ENCODE peak calls at places on chromosome 9, in six cellular contexts. E, W, N, I, O and S are unnamed samples. For H3K36me3, the result is how much of the 10 kb centered on the place peaks cover.

GRCh38 chr9:101466863-101467262 is 31.3 kb upstream of the ALDOB start:
- DNase-seq in N (no peak), O (no peak), I (no peak), W (no peak), E (no peak), S (no peak)

GRCh38 chr9:33044677-33045282 is 19.7 kb downstream of the DNAJA1 start:
- DNase-seq in W (peak), E (no peak), I (no peak), N (peak), O (no peak), S (peak)

GRCh38 chr9:29691758-29692407 is 2118.6 kb upstream of the C9orf72 start:
- DNase-seq in W (peak), E (no peak), N (no peak), O (peak), I (no peak), S (no peak)

GRCh38 chr9:123407537-123407828 is 51.5 kb downstream of the CRB2 start:
- DNase-seq in N (no peak), W (no peak), I (no peak), O (no peak), E (no peak), S (no peak)

GRCh38 chr9:69420611-69421270 is 95.7 kb downstream of the ENTREP1 start:
- DNase-seq in I (no peak), E (no peak), N (no peak), O (no peak), W (no peak), S (no peak)

GRCh38 chr9:101027246-101027645 is 1.3 kb upstream of the PLPPR1 start:
- DNase-seq in W (no peak), N (no peak), I (no peak), O (no peak), E (no peak), S (no peak)

GRCh38 chr9:90900130-90900529 is 98.5 kb downstream of the SYK start:
- DNase-seq in E (peak), O (no peak), I (no peak), N (no peak), W (no peak), S (no peak)

GRCh38 chr9:31916591-31917223 is 467.7 kb upstream of the ACO1 start:
- DNase-seq in O (no peak), W (no peak), I (no peak), N (no peak), E (no peak), S (no peak)

GRCh38 chr9:71796368-71796767 is 28.1 kb upstream of the CEMIP2 start:
- DNase-seq in I (no peak), E (no peak), O (no peak), N (no peak), W (no peak), S (no peak)

GRCh38 chr9:127905788-127906191 is 6.4 kb upstream of the ST6GALNAC6 start:
- DNase-seq in I (peak), N (peak), W (no peak), E (no peak), O (no peak), S (no peak)

GRCh38 chr9:96299823-96300222 is 2.2 kb downstream of the HSD17B3 start:
- DNase-seq in N (no peak), I (no peak), E (peak), O (peak), W (peak), S (peak)

DNA sequence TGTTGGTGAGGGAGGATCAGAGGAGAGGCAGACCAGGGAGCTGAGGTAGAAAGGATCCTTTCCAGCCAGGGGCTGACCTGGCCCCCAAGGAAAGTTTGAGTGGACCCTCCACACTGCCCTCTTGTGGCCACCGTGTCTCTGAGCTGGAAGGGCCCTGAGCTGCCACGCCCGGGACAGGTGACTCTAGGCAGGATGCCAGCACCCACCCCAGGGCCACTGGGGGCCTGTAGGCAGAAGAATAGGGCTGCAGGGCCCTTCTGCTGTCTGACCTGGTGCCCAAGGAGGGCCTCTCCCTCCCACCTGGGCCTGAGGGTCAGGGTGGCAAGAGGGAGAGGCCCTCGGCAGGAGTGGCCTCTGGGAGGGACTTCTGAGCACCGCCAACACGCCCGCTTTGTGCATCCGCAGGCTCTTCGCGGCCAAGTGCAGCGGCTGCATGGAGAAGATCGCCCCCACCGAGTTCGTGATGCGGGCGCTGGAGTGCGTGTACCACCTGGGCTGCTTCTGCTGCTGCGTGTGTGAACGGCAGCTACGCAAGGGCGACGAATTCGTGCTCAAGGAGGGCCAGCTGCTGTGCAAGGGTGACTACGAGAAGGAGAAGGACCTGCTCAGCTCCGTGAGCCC is 76.8 kb downstream of the LMX1B start:
- DNase-seq in N (peak), O (no peak), W (no peak), E (no peak), I (no peak), S (no peak)
- TF ChIP-seq CTCF in N (peak), O (peak), W (peak), E (peak), I (peak), S (peak)

GRCh38 chr9:130632841-130633240 is 31.6 kb upstream of the PRDM12 start:
- DNase-seq in E (no peak), O (no peak), I (peak), N (no peak), W (no peak), S (no peak)

GRCh38 chr9:130634191-130634768 is 30.1 kb upstream of the PRDM12 start:
- DNase-seq in I (peak), W (no peak), E (no peak), O (no peak), N (no peak), S (no peak)

GRCh38 chr9:130632081-130632710 is 32.2 kb upstream of the PRDM12 start:
- DNase-seq in E (no peak), W (no peak), N (no peak), I (peak), O (no peak), S (no peak)

GRCh38 chr9:130634801-130635200 is 29.6 kb upstream of the PRDM12 start:
- DNase-seq in O (no peak), N (no peak), E (no peak), W (no peak), I (peak), S (no peak)

DNA sequence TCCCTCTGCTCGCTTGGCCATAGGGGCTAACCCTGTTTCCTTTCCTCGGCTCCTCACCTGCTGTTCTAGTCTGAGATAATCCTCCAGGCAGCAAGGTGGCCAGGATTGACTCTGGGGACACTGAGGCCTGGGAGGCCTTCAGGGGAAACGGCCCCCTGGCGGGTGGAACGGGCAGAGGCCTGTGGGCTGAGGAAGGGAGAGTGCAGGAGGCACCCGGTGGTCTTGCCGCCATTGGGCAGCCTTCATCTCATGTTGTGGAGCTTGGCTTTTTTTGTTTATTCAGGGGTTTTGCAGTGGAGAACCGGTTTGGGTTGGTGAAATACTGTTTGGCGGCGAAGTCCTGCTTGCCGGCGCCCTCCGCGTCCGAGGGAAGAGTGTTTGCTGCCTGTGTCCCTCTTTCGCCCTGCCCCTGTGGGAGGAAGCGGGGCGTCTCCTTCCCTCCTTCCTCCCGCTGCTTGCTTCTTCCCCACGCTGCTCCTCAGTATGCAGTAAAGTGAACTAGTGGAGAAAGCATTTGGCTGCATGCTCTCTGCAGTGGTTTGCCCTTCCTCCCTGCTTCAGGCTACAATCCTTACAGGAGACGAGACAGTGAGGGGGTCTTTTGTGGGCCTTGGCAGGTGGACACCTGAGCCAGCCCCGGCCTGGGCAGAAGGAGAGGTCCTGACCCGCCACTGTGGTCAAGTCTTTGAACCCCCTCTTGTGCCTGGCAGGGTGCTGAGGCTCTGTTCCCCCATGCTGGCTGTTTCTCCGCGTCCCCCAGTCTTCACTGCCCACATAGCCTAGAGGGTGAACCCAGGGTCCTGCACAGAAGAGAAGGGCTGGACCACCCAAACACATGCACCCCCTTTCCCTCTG is 30.8 kb upstream of the PRDM12 start:
- DNase-seq in I (peak), E (no peak), O (no peak), N (no peak), W (no peak), S (no peak)
- H3K36me3 ChIP-seq in I (half or more), E (half or more), O (half or more), N (under half), W (under half), S (under half)

GRCh38 chr9:135702002-135702721 is at the start of gene KCNT1:
- DNase-seq in I (no peak), O (peak), E (peak), W (peak), N (peak), S (no peak)
- TF ChIP-seq CTCF in I (peak), O (peak), E (peak), W (peak), N (peak), S (peak)

DNA sequence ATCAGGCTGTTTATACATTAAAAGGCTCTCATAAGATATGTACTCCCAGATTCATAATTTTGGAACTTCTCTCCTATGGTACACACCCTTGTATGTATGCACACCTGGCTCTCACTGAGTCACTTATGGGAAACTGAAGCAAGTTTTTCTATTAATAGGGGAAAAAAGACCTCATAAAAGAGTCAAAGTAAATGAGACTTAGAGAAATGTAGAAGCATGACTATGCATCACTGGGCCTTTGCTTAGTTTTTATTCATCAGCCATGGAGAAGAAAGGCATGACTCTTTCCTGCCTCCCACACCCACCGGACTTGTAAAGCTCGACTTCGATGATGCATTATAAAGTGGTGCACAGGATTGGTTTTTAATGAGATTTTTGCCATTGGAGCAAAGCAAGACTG is 28.2 kb downstream of the MTAP start:
- DNase-seq in E (peak), I (no peak), N (no peak), O (no peak), W (peak), S (peak)
- H3K36me3 ChIP-seq in E (under half), I (under half), N (under half), O (under half), W (under half), S (under half)

GRCh38 chr9:6305954-6306563 is 22.1 kb upstream of the TPD52L3 start:
- DNase-seq in O (no peak), I (no peak), E (peak), N (no peak), W (peak), S (peak)
- TF ChIP-seq CTCF in O (peak), I (peak), E (peak), N (peak), W (peak), S (peak)

GRCh38 chr9:111360881-111361280 is 30.9 kb upstream of the OR2K2 start:
- DNase-seq in E (no peak), W (no peak), N (no peak), I (no peak), O (no peak), S (no peak)
- H3K36me3 ChIP-seq in E (under half), W (under half), N (under half), I (under half), O (under half), S (under half)